ENCODE peak calls at places on chromosomes 6 and 20, in eight cellular contexts. H is CD8-positive, alpha-beta T cell; B is body of pancreas; Z is neural progenitor cell; E is foreskin fibroblast; V is epithelial cell of esophagus; S is BJ; U is CD8-positive, alpha-beta memory T cell. C is an unnamed sample.

GRCh38 chr6:90719321-90720195 is 132.7 kb upstream of the MAP3K7 start:
- DNase-seq in H (no peak), S (no peak), U (no peak), B (no peak), V (peak; percentile 85), E (no peak), Z (no peak), C (no peak)

GRCh38 chr6:139640911-139641310 is 266.5 kb upstream of the CITED2 start:
- DNase-seq in S (no peak), B (no peak), E (no peak), Z (no peak), H (no peak), U (no peak), V (no peak), C (no peak)

GRCh38 chr20:1894471-1894950 is 696 bp upstream of the SIRPA start:
- DNase-seq in Z (peak; percentile 86), B (peak; percentile 66), H (no peak), V (peak; percentile 71), S (no peak), E (peak; percentile 86), U (no peak), C (no peak)

GRCh38 chr6:74519172-74519571 is 686.7 kb downstream of the COL12A1 start:
- DNase-seq in B (no peak), Z (no peak), V (peak; percentile 64), U (no peak), H (no peak), E (peak; percentile 75), S (peak; percentile 36), C (no peak)

GRCh38 chr6:35425284-35425683 is 26.9 kb upstream of the FANCE start:
- DNase-seq in U (no peak), V (peak; percentile 62), E (peak; percentile 91), H (no peak), B (no peak), Z (peak; percentile 23), S (peak; percentile 85), C (no peak)

GRCh38 chr6:26309731-26310142 is 55.3 kb upstream of the BTN3A2 start:
- DNase-seq in B (no peak), H (no peak), E (peak; percentile 92), V (peak; percentile 91), Z (no peak), U (no peak), S (no peak), C (no peak)

GRCh38 chr6:30684386-30685156 is 1.9 kb downstream of the PPP1R18 start:
- DNase-seq in U (peak; percentile 73), V (peak; percentile 44), H (peak; percentile 45), B (no peak), Z (no peak), E (peak; percentile 67), S (no peak), C (no peak)

GRCh38 chr6:94733066-94733465 is 844.3 kb upstream of the MANEA start:
- DNase-seq in U (no peak), V (no peak), S (no peak), E (no peak), Z (no peak), B (no peak), H (no peak), C (no peak)

GRCh38 chr20:17417221-17417620 is 114.0 kb downstream of the BFSP1 start:
- DNase-seq in B (no peak), U (no peak), E (no peak), H (no peak), S (no peak), V (no peak), Z (no peak), C (no peak)

GRCh38 chr20:40090236-40090635 is 598.8 kb downstream of the MAFB start:
- DNase-seq in U (no peak), V (peak; percentile 69), E (peak; percentile 4), Z (no peak), S (no peak), H (no peak), B (no peak), C (no peak)

GRCh38 chr6:52995913-52996685 is 1.0 kb upstream of the GSTA4 start:
- DNase-seq in H (peak; percentile 54), B (no peak), V (peak; percentile 83), E (peak; percentile 89), U (peak; percentile 54), S (no peak), Z (peak; percentile 73), C (peak; percentile 49)
- H3K4me3 ChIP-seq in H (peak overlapping the region; percentile 75), B (no peak overlapping the region), V (peak overlapping the region; percentile 6), E (peak overlapping the region; percentile 22), U (peak overlapping the region; percentile 79), S (peak overlapping the region; percentile 12), Z (peak overlapping the region; percentile 26), C (peak overlapping the region; percentile 47)

GRCh38 chr6:109327502-109327901 is 54.8 kb downstream of the CD164 start:
- DNase-seq in H (no peak), S (no peak), B (no peak), E (no peak), Z (no peak), V (no peak), U (no peak), C (no peak)
- H3K4me3 ChIP-seq in H (no peak overlapping the region), S (no peak overlapping the region), B (no peak overlapping the region), E (no peak overlapping the region), Z (no peak overlapping the region), V (no peak overlapping the region), U (no peak overlapping the region), C (no peak overlapping the region)

DNA sequence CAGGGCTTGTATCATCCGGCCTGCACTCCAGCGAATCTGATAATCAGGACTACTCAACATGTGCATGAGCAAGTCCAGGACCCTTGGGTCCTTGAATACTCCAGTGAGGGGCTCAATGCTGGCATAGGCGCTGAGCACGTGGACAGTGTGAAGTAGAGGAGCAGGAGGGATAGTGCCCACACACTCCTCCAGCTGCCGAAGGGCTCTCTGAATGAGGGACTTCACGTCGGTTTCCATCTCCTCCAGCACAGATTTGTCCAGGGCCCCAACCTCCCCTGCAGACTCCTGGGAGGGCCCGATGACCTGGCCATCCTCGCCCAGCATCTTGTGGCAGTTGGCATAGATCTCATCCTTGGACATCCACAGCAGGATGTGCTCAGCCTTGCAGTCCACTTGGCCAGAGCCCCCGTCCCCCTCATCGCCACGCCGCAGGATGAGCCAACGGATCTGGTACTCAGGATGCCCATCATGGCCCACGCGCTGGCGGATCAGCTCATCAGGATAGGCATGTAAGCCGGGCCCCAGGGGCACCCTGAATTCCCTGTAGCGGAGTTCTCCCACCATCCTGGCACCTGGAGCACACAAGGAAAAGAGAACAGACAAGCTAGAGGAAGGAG is 1.3 kb downstream of the CUL7 start:
- DNase-seq in Z (no peak), B (no peak), U (no peak), V (no peak), E (no peak), H (no peak), S (no peak), C (no peak)
- H3K4me3 ChIP-seq in Z (peak overlapping the region; percentile 75), B (no peak overlapping the region), U (peak overlapping the region; percentile 55), V (peak overlapping the region; percentile 94), E (peak overlapping the region; percentile 87), H (no peak overlapping the region), S (peak overlapping the region; percentile 78), C (peak overlapping the region; percentile 78)

DNA sequence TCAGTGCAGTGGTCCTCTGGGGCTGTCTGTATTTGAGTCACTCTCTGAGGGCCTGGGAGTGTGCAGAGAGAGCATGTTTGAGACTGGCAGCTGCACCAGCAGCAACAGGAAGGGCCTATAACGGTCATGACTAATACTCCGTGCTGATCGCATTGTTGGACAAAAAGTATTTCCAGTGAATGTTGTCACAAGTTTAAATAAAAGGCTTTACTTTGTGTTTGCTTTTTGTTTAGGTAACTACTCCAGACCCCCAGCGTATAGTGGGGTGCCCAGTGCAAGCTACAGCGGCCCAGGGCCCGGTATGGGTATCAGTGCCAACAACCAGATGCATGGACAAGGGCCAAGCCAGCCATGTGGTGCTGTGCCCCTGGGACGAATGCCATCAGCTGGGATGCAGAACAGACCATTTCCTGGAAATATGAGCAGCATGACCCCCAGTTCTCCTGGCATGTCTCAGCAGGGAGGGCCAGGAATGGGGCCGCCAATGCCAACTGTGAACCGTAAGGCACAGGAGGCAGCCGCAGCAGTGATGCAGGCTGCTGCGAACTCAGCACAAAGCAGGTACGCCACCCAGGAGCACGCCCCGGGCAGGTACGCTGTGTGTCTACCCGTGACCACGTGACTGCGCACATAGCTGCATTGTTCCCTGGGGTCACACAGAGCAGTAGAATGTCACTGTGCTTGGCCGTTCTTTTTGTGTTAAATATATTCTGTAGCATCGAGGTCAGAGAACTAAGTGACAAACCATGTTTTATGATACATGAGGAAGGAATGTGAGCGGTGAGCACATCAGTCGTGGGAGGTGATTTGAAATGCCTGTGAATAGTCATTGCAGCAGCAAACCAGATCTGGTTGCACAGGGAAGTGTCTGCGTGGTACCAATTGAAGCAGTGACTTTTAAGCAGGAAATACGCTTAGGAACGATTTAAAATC is 174.7 kb downstream of the TMEM242 start:
- DNase-seq in S (peak; percentile 80), V (peak; percentile 94), H (no peak), B (peak; percentile 50), Z (no peak), E (peak; percentile 95), U (no peak), C (no peak)
- H3K4me3 ChIP-seq in S (no peak overlapping the region), V (no peak overlapping the region), H (no peak overlapping the region), B (no peak overlapping the region), Z (no peak overlapping the region), E (no peak overlapping the region), U (no peak overlapping the region), C (no peak overlapping the region)

C was measured in GM12864.